ENCODE peak calls at places on chromosomes 16 and 17, in four cellular contexts. One of them, this sample, is unnamed. For H3K4me1, the result is how much of the 10 kb centered on the place peaks cover.

GRCh38 chr17:54982399-54982798 is 13.8 kb downstream of the STXBP4 start:
- DNase-seq in cardiac muscle cell: peak
- DNase-seq in lower lobe of right lung: no peak
- DNase-seq in tibial artery: peak
- DNase-seq in this sample: no peak

GRCh38 chr17:2844386-2844785 is 48.1 kb downstream of the RAP1GAP2 start:
- DNase-seq in tibial artery: no peak
- DNase-seq in lower lobe of right lung: no peak
- DNase-seq in cardiac muscle cell: peak
- DNase-seq in this sample: no peak

GRCh38 chr16:87160752-87161337 is 156.3 kb downstream of the C16orf95 start:
- DNase-seq in tibial artery: no peak
- DNase-seq in lower lobe of right lung: no peak
- DNase-seq in cardiac muscle cell: peak
- DNase-seq in this sample: peak

GRCh38 chr17:64984776-64985521 is 65.7 kb upstream of the LRRC37A3 start:
- DNase-seq in lower lobe of right lung: no peak
- DNase-seq in cardiac muscle cell: peak
- DNase-seq in tibial artery: no peak
- DNase-seq in this sample: peak

GRCh38 chr17:1928976-1929375 is 96.2 kb downstream of the RTN4RL1 start:
- DNase-seq in cardiac muscle cell: no peak
- DNase-seq in lower lobe of right lung: no peak
- DNase-seq in tibial artery: no peak
- DNase-seq in this sample: no peak

GRCh38 chr17:2624292-2624731 is 30.9 kb downstream of the PAFAH1B1 start:
- DNase-seq in cardiac muscle cell: no peak
- DNase-seq in lower lobe of right lung: no peak
- DNase-seq in tibial artery: no peak
- DNase-seq in this sample: no peak

GRCh38 chr17:8672326-8672725 is 41.8 kb upstream of the MYH10 start:
- DNase-seq in tibial artery: no peak
- DNase-seq in cardiac muscle cell: no peak
- DNase-seq in lower lobe of right lung: no peak
- DNase-seq in this sample: no peak

GRCh38 chr17:71486171-71486740 is 634.6 kb upstream of the SOX9 start:
- DNase-seq in tibial artery: no peak
- DNase-seq in cardiac muscle cell: no peak
- DNase-seq in lower lobe of right lung: no peak
- DNase-seq in this sample: peak

GRCh38 chr17:66576473-66576872 is 258.4 kb upstream of the CACNG5 start:
- DNase-seq in tibial artery: no peak
- DNase-seq in cardiac muscle cell: no peak
- DNase-seq in lower lobe of right lung: no peak
- DNase-seq in this sample: no peak

GRCh38 chr17:79080761-79081290 is 6.2 kb downstream of the ENGASE start:
- DNase-seq in lower lobe of right lung: no peak
- DNase-seq in tibial artery: no peak
- DNase-seq in cardiac muscle cell: no peak
- DNase-seq in this sample: no peak

GRCh38 chr16:513950-514349 is 13.6 kb upstream of the CAPN15 start:
- DNase-seq in tibial artery: no peak
- DNase-seq in lower lobe of right lung: peak
- DNase-seq in cardiac muscle cell: no peak
- DNase-seq in this sample: no peak

GRCh38 chr16:9557713-9558112 is 466.3 kb downstream of the HAPSTR1 start:
- DNase-seq in cardiac muscle cell: no peak
- DNase-seq in tibial artery: no peak
- DNase-seq in lower lobe of right lung: no peak
- DNase-seq in this sample: no peak

GRCh38 chr16:48329138-48329537 is 56.1 kb downstream of the SIAH1 start:
- DNase-seq in tibial artery: no peak
- DNase-seq in lower lobe of right lung: no peak
- DNase-seq in cardiac muscle cell: no peak
- DNase-seq in this sample: no peak

GRCh38 chr17:42281571-42282096 is 5.4 kb upstream of the STAT5B start:
- DNase-seq in cardiac muscle cell: no peak
- DNase-seq in lower lobe of right lung: no peak
- DNase-seq in tibial artery: no peak
- DNase-seq in this sample: no peak

GRCh38 chr16:71210-71539 is 1.3 kb downstream of the RHBDF1 start:
- DNase-seq in cardiac muscle cell: no peak
- DNase-seq in lower lobe of right lung: no peak
- DNase-seq in tibial artery: no peak
- DNase-seq in this sample: no peak

GRCh38 chr16:27049117-27049516 is 17.6 kb upstream of the C16orf82 start:
- DNase-seq in cardiac muscle cell: no peak
- DNase-seq in lower lobe of right lung: no peak
- DNase-seq in tibial artery: no peak
- DNase-seq in this sample: no peak

GRCh38 chr16:28623172-28623711 is 13.4 kb upstream of the SULT1A1 start:
- DNase-seq in cardiac muscle cell: peak
- DNase-seq in tibial artery: no peak
- DNase-seq in lower lobe of right lung: peak
- DNase-seq in this sample: no peak

GRCh38 chr16:69411064-69411985 is 13.1 kb upstream of the CYB5B start:
- DNase-seq in tibial artery: no peak
- DNase-seq in lower lobe of right lung: no peak
- DNase-seq in cardiac muscle cell: no peak
- DNase-seq in this sample: no peak

GRCh38 chr16:86025706-86026105 is 126.7 kb downstream of the IRF8 start:
- DNase-seq in lower lobe of right lung: no peak
- DNase-seq in tibial artery: peak
- DNase-seq in cardiac muscle cell: no peak
- DNase-seq in this sample: no peak

GRCh38 chr16:19389246-19389645 is 28.4 kb upstream of the TMC5 start:
- DNase-seq in tibial artery: no peak
- DNase-seq in cardiac muscle cell: peak
- DNase-seq in lower lobe of right lung: peak
- DNase-seq in this sample: peak

GRCh38 chr16:7313170-7313569 is 19.5 kb upstream of the RBFOX1 start:
- DNase-seq in cardiac muscle cell: no peak
- DNase-seq in tibial artery: no peak
- DNase-seq in lower lobe of right lung: no peak
- DNase-seq in this sample: no peak

GRCh38 chr16:85625485-85626117 is 12.5 kb downstream of the GSE1 start:
- DNase-seq in lower lobe of right lung: no peak
- DNase-seq in tibial artery: no peak
- DNase-seq in cardiac muscle cell: no peak
- DNase-seq in this sample: no peak

GRCh38 chr17:28918295-28918694 is 15.4 kb upstream of the DHRS13 start:
- DNase-seq in cardiac muscle cell: no peak
- DNase-seq in tibial artery: no peak
- DNase-seq in lower lobe of right lung: no peak
- DNase-seq in this sample: no peak

GRCh38 chr16:4081577-4082021 is 34.6 kb downstream of the ADCY9 start:
- DNase-seq in tibial artery: no peak
- DNase-seq in lower lobe of right lung: no peak
- DNase-seq in cardiac muscle cell: no peak
- DNase-seq in this sample: no peak

GRCh38 chr16:495127-495748 is 32.3 kb upstream of the CAPN15 start:
- DNase-seq in lower lobe of right lung: no peak
- DNase-seq in cardiac muscle cell: peak
- DNase-seq in tibial artery: no peak
- DNase-seq in this sample: no peak

DNA sequence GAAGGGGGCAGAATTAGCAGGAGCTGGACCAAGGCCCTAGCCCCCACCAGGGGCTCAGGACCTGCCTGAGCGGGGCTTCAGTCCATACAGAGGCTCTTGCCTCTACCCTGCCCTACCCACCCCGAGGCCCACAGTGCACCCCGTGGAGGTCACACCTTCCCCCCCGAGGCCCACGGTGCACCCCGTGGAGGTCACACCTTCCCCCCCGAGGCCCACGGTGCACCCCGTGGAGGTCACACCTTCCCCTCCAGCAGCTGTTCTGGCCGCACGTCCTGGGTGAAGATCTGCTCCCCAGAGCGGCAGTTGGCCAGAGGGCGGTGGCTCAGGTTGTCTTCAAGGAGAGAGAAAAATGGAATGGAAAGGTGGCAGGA is 11.4 kb downstream of the CASKIN2 start:
- DNase-seq in cardiac muscle cell: no peak
- DNase-seq in lower lobe of right lung: no peak
- DNase-seq in tibial artery: no peak
- DNase-seq in this sample: no peak
- H3K4me1 ChIP-seq in cardiac muscle cell: under half
- H3K4me1 ChIP-seq in lower lobe of right lung: under half
- H3K4me1 ChIP-seq in tibial artery: under half
- H3K4me1 ChIP-seq in this sample: under half

GRCh38 chr16:56311208-56312027 is 113.9 kb downstream of the AMFR start:
- DNase-seq in lower lobe of right lung: no peak
- DNase-seq in tibial artery: no peak
- DNase-seq in cardiac muscle cell: no peak
- DNase-seq in this sample: no peak
- TF ChIP-seq CTCF in lower lobe of right lung: no peak
- TF ChIP-seq CTCF in tibial artery: no peak
- TF ChIP-seq CTCF in cardiac muscle cell: peak
- TF ChIP-seq CTCF in this sample: peak

GRCh38 chr16:30773826-30774225 is 11.7 kb downstream of the RNF40 start:
- DNase-seq in lower lobe of right lung: no peak
- DNase-seq in cardiac muscle cell: no peak
- DNase-seq in tibial artery: no peak
- DNase-seq in this sample: no peak

GRCh38 chr16:30771726-30772125 is 9.6 kb downstream of the RNF40 start:
- DNase-seq in lower lobe of right lung: no peak
- DNase-seq in cardiac muscle cell: no peak
- DNase-seq in tibial artery: no peak
- DNase-seq in this sample: no peak

GRCh38 chr16:30775131-30775380 is 11.9 kb downstream of the ZNF629 start:
- DNase-seq in tibial artery: no peak
- DNase-seq in cardiac muscle cell: no peak
- DNase-seq in lower lobe of right lung: no peak
- DNase-seq in this sample: no peak

GRCh38 chr16:30775381-30776099 is 11.5 kb downstream of the ZNF629 start:
- DNase-seq in lower lobe of right lung: peak
- DNase-seq in cardiac muscle cell: peak
- DNase-seq in tibial artery: peak
- DNase-seq in this sample: peak

GRCh38 chr16:30774367-30775130 is 12.4 kb downstream of the RNF40 start:
- DNase-seq in cardiac muscle cell: no peak
- DNase-seq in lower lobe of right lung: no peak
- DNase-seq in tibial artery: no peak
- DNase-seq in this sample: no peak
- H3K27ac ChIP-seq in cardiac muscle cell: peak
- H3K27ac ChIP-seq in lower lobe of right lung: peak
- H3K27ac ChIP-seq in tibial artery: peak
- H3K27ac ChIP-seq in this sample: no peak

DNA sequence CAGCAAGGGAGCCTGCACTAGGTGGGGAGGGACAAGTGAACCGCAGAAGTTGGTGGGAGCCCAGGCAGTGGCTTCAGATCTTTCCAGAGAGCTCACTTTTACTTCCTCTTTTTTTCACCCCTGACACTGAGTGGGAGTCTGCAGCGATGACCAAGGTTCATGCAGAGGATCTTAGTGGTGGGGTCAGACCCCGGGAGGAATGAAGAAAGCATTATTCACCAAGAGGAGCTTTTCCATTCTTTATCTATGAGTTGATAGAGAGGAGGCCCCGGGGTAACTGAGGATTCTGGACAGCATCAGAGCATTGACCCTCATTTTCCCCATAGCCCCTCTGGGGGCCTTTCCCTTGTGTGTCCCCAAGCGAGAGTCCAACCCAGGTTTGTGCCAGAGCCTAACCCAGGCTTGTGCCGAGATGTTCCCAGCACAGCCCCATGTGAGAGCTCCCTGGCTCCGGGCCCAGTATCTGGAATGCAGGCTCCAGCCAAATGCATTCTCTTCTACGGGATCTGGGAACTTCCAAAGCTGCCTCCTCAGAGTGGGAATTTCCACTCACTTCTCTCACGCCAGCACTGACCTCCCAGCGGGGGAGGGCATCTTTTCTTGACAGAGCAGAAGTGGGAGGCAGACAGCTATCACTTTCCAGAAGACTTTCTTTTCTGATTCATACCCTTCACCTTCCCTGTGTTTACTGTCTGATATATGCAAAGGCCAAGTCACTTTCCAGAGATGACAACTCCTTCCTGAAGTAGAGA is 2.8 kb upstream of the CCL2 start:
- DNase-seq in cardiac muscle cell: peak
- DNase-seq in tibial artery: peak
- DNase-seq in lower lobe of right lung: peak
- DNase-seq in this sample: peak
- H3K4me1 ChIP-seq in cardiac muscle cell: under half
- H3K4me1 ChIP-seq in tibial artery: under half
- H3K4me1 ChIP-seq in lower lobe of right lung: half or more
- H3K4me1 ChIP-seq in this sample: under half

DNA sequence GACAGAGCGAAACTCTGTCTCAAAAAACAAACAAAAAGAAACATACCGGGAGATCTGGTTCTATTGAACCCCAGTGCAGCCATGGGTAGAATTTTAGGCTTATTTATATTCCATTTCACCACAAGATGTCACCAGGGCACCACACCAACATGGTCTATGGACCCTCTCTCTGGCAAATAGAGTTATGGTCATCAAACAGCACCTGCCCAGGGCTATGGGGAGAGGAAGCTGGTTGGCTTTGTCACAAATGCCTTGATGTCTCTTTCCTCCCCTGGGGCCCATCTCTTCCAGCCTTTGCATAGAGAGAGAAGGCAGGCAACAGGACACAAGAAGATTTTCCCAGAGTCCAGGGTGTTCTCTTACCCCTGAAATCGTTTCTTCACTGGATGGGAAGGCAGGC is 128.4 kb downstream of the WWOX start:
- DNase-seq in lower lobe of right lung: no peak
- DNase-seq in tibial artery: no peak
- DNase-seq in cardiac muscle cell: no peak
- DNase-seq in this sample: no peak
- TF ChIP-seq CTCF in lower lobe of right lung: no peak
- TF ChIP-seq CTCF in tibial artery: no peak
- TF ChIP-seq CTCF in cardiac muscle cell: no peak
- TF ChIP-seq CTCF in this sample: peak

GRCh38 chr17:78058581-78058980 is 70.0 kb downstream of the TMC6 start:
- DNase-seq in cardiac muscle cell: no peak
- DNase-seq in tibial artery: no peak
- DNase-seq in lower lobe of right lung: no peak
- DNase-seq in this sample: no peak
- H3K27ac ChIP-seq in cardiac muscle cell: peak
- H3K27ac ChIP-seq in tibial artery: peak
- H3K27ac ChIP-seq in lower lobe of right lung: no peak
- H3K27ac ChIP-seq in this sample: no peak

DNA sequence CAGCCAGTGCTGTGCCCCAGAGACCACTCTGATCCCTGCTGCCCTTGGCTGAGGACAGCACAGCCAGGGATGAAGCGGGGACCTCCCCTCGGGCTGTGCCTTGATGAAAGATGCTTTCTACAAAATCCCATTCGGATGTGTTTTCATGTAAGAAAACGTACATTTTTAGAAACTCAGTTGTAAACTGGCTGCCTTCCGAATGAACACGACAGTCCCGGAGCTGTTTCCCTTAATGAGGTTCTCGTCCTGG is 181.4 kb downstream of the SEC14L1 start:
- DNase-seq in tibial artery: no peak
- DNase-seq in lower lobe of right lung: no peak
- DNase-seq in cardiac muscle cell: peak
- DNase-seq in this sample: no peak
- H3K4me1 ChIP-seq in tibial artery: under half
- H3K4me1 ChIP-seq in lower lobe of right lung: half or more
- H3K4me1 ChIP-seq in cardiac muscle cell: under half
- H3K4me1 ChIP-seq in this sample: under half

This sample was measured in foreskin keratinocyte.